ENCODE peak calls at places on chromosomes 4 and X, in nine cellular contexts. J is T-helper 17 cell; Z is HCT116; P is omental fat pad; Y is A549; L is gastroesophageal sphincter; N is activated CD8-positive, alpha-beta memory T cell treated with anti-CD3 and anti-CD28 coated beads, Interleukin-2, amount 10 ng/mL, durations not matched to agents 7 days and 5 days; M is stimulated activated naive B cell treated with anti-CD40 and anti-IgM and Interleukin-4, amounts not matched to agents 10 μg/mL and 1 μg/mL and 100 μg/mL, for 72 hours; I is mucosa of descending colon. V is an unnamed sample.

GRCh38 chrX:10133980-10134676 is 22.6 kb upstream of the CLCN4 start:
- ATAC-seq in Z (no peak), I (peak; percentile 84), N (no peak), M (no peak), L (no peak), P (no peak), Y (no peak), J (no peak), V (no peak)

GRCh38 chr4:77564231-77564630 is 41.4 kb upstream of the CXCL13 start:
- ATAC-seq in J (no peak), Z (no peak), Y (no peak), L (peak; percentile 77), M (no peak), I (peak; percentile 82), N (no peak), P (peak; percentile 91), V (no peak)

GRCh38 chr4:35151816-35152572 is 1092.3 kb downstream of the ARAP2 start:
- ATAC-seq in J (no peak), M (no peak), L (no peak), Y (peak; percentile 63), Z (peak; percentile 87), N (no peak), I (no peak), P (no peak), V (no peak)

GRCh38 chrX:40173662-40174593 is 76.2 kb upstream of the BCOR start:
- ATAC-seq in J (no peak), M (peak; percentile 25), P (no peak), Z (peak; percentile 47), N (no peak), Y (no peak), L (no peak), I (no peak), V (no peak)

GRCh38 chrX:40151211-40152172 is 53.7 kb upstream of the BCOR start:
- ATAC-seq in Z (peak; percentile 30), N (no peak), P (no peak), J (no peak), I (no peak), Y (no peak), M (no peak), L (no peak), V (no peak)

GRCh38 chr4:8895295-8895694 is 23.7 kb upstream of the HMX1 start:
- ATAC-seq in J (no peak), L (no peak), N (no peak), M (no peak), Z (no peak), P (no peak), I (no peak), Y (no peak), V (no peak)

GRCh38 chrX:115592997-115593734 is 32.2 kb downstream of the PLS3 start:
- ATAC-seq in L (no peak), P (no peak), Y (no peak), M (no peak), Z (no peak), J (no peak), N (no peak), I (no peak), V (peak; percentile 69)

GRCh38 chrX:118964252-118964651 is 10.2 kb upstream of the LONRF3 start:
- ATAC-seq in J (no peak), I (peak; percentile 72), P (no peak), Z (no peak), M (no peak), N (no peak), Y (no peak), L (no peak), V (no peak)

GRCh38 chr4:3683744-3684421 is 82.3 kb upstream of the ADRA2C start:
- ATAC-seq in L (no peak), I (no peak), J (no peak), Y (no peak), M (no peak), P (no peak), Z (no peak), N (no peak), V (no peak)

GRCh38 chr4:100060765-100061416 is 110.8 kb upstream of the H2AZ1 start:
- ATAC-seq in P (no peak), L (no peak), N (no peak), Y (no peak), I (no peak), Z (no peak), M (no peak), J (no peak), V (no peak)

GRCh38 chr4:165720411-165721082 is 152.5 kb upstream of the TLL1 start:
- ATAC-seq in Z (no peak), Y (no peak), N (no peak), J (no peak), M (no peak), L (no peak), I (no peak), P (no peak), V (no peak)

GRCh38 chr4:121380448-121381147 is at the start of gene QRFPR:
- ATAC-seq in Z (no peak), N (peak; percentile 76), L (no peak), P (peak; percentile 63), M (peak; percentile 19), J (no peak), Y (peak; percentile 89), I (peak; percentile 38), V (peak; percentile 87)

GRCh38 chr4:53962516-53963225 is 101.7 kb downstream of the CHIC2 start:
- ATAC-seq in I (no peak), Z (no peak), P (peak; percentile 88), L (no peak), Y (no peak), M (no peak), J (no peak), N (no peak), V (peak; percentile 49)

GRCh38 chr4:58767598-58767997 is 1657.4 kb upstream of the IGFBP7 start:
- ATAC-seq in Z (no peak), J (no peak), N (no peak), Y (no peak), P (no peak), I (no peak), M (no peak), L (no peak), V (no peak)

GRCh38 chr4:8538703-8539567 is 41.3 kb upstream of the GPR78 start:
- ATAC-seq in I (no peak), M (no peak), Z (peak; percentile 81), Y (peak; percentile 77), N (no peak), P (no peak), L (peak; percentile 12), J (no peak), V (peak; percentile 71)